ENCODE peak calls at places on chromosomes 2 and 18, in seven cellular contexts. One of them, this sample, is unnamed. For H3K9me2 and H3K79me2, the result is how much of the 10 kb centered on the place peaks cover.

GRCh38 chr2:172647439-172647838 is 88.2 kb upstream of the RAPGEF4 start:
- DNase-seq in PC-9: no peak
- DNase-seq in GM23338: no peak
- DNase-seq in SK-N-SH: no peak
- DNase-seq in OCI-LY7: no peak
- DNase-seq in HCT116: no peak
- DNase-seq in PC-3: peak
- DNase-seq in this sample: peak

GRCh38 chr2:152600698-152601097 is 116.6 kb downstream of the PRPF40A start:
- DNase-seq in PC-9: no peak
- DNase-seq in SK-N-SH: no peak
- DNase-seq in OCI-LY7: no peak
- DNase-seq in GM23338: no peak
- DNase-seq in PC-3: no peak
- DNase-seq in HCT116: no peak
- DNase-seq in this sample: no peak

GRCh38 chr18:9697121-9697520 is 11.0 kb upstream of the RAB31 start:
- DNase-seq in PC-9: no peak
- DNase-seq in SK-N-SH: no peak
- DNase-seq in HCT116: no peak
- DNase-seq in OCI-LY7: no peak
- DNase-seq in GM23338: no peak
- DNase-seq in PC-3: no peak
- DNase-seq in this sample: no peak

GRCh38 chr2:105324732-105325131 is 4.8 kb downstream of the TGFBRAP1 start:
- DNase-seq in SK-N-SH: no peak
- DNase-seq in PC-9: no peak
- DNase-seq in HCT116: no peak
- DNase-seq in GM23338: peak
- DNase-seq in PC-3: no peak
- DNase-seq in OCI-LY7: no peak
- DNase-seq in this sample: peak

GRCh38 chr2:12457831-12458230 is 258.9 kb upstream of the TRIB2 start:
- DNase-seq in SK-N-SH: no peak
- DNase-seq in PC-3: no peak
- DNase-seq in PC-9: no peak
- DNase-seq in OCI-LY7: no peak
- DNase-seq in HCT116: no peak
- DNase-seq in GM23338: no peak
- DNase-seq in this sample: peak

GRCh38 chr2:235170016-235170415 is 218.2 kb downstream of the SH3BP4 start:
- DNase-seq in GM23338: no peak
- DNase-seq in SK-N-SH: no peak
- DNase-seq in OCI-LY7: no peak
- DNase-seq in PC-9: peak
- DNase-seq in PC-3: peak
- DNase-seq in HCT116: no peak
- DNase-seq in this sample: peak

GRCh38 chr2:232280341-232280740 is 98.2 kb upstream of the ALPP start:
- DNase-seq in SK-N-SH: no peak
- DNase-seq in HCT116: no peak
- DNase-seq in OCI-LY7: no peak
- DNase-seq in PC-9: no peak
- DNase-seq in PC-3: no peak
- DNase-seq in GM23338: no peak
- DNase-seq in this sample: no peak

GRCh38 chr2:72796766-72797165 is 29.1 kb downstream of the EXOC6B start:
- DNase-seq in PC-3: no peak
- DNase-seq in OCI-LY7: no peak
- DNase-seq in PC-9: no peak
- DNase-seq in SK-N-SH: no peak
- DNase-seq in GM23338: no peak
- DNase-seq in HCT116: no peak
- DNase-seq in this sample: no peak

GRCh38 chr2:223601932-223602676 is at the start of gene SCG2:
- DNase-seq in GM23338: peak
- DNase-seq in PC-3: peak
- DNase-seq in OCI-LY7: no peak
- DNase-seq in HCT116: peak
- DNase-seq in SK-N-SH: peak
- DNase-seq in PC-9: peak
- DNase-seq in this sample: peak

GRCh38 chr2:127525692-127526141 is 572 bp downstream of the IWS1 start:
- DNase-seq in HCT116: no peak
- DNase-seq in OCI-LY7: peak
- DNase-seq in PC-3: peak
- DNase-seq in SK-N-SH: peak
- DNase-seq in PC-9: peak
- DNase-seq in GM23338: peak
- DNase-seq in this sample: peak

GRCh38 chr2:231204146-231204545 is 5.7 kb downstream of the ARMC9 start:
- DNase-seq in HCT116: no peak
- DNase-seq in PC-9: no peak
- DNase-seq in GM23338: no peak
- DNase-seq in SK-N-SH: no peak
- DNase-seq in PC-3: no peak
- DNase-seq in OCI-LY7: no peak
- DNase-seq in this sample: no peak

GRCh38 chr2:223084873-223085272 is 32.9 kb downstream of the KCNE4 start:
- DNase-seq in SK-N-SH: peak
- DNase-seq in OCI-LY7: no peak
- DNase-seq in PC-3: no peak
- DNase-seq in PC-9: no peak
- DNase-seq in GM23338: peak
- DNase-seq in HCT116: no peak
- DNase-seq in this sample: no peak

GRCh38 chr2:172105715-172106124 is 3.0 kb upstream of the DLX2 start:
- DNase-seq in SK-N-SH: peak
- DNase-seq in PC-9: no peak
- DNase-seq in HCT116: no peak
- DNase-seq in GM23338: peak
- DNase-seq in OCI-LY7: no peak
- DNase-seq in PC-3: no peak
- DNase-seq in this sample: no peak

GRCh38 chr18:79522451-79523220 is 126.9 kb downstream of the NFATC1 start:
- DNase-seq in PC-9: no peak
- DNase-seq in SK-N-SH: no peak
- DNase-seq in HCT116: no peak
- DNase-seq in PC-3: no peak
- DNase-seq in OCI-LY7: peak
- DNase-seq in GM23338: no peak
- DNase-seq in this sample: no peak

GRCh38 chr2:177171418-177171865 is 41.2 kb upstream of the HNRNPA3 start:
- DNase-seq in PC-3: peak
- DNase-seq in PC-9: peak
- DNase-seq in SK-N-SH: no peak
- DNase-seq in HCT116: no peak
- DNase-seq in GM23338: no peak
- DNase-seq in OCI-LY7: no peak
- DNase-seq in this sample: no peak

GRCh38 chr2:204776781-204777559 is 231.7 kb downstream of the PARD3B start:
- DNase-seq in SK-N-SH: no peak
- DNase-seq in GM23338: no peak
- DNase-seq in OCI-LY7: no peak
- DNase-seq in HCT116: no peak
- DNase-seq in PC-3: peak
- DNase-seq in PC-9: no peak
- DNase-seq in this sample: peak

GRCh38 chr2:142973160-142973821 is 95.8 kb downstream of the KYNU start:
- DNase-seq in PC-9: no peak
- DNase-seq in SK-N-SH: no peak
- DNase-seq in GM23338: no peak
- DNase-seq in OCI-LY7: no peak
- DNase-seq in PC-3: no peak
- DNase-seq in HCT116: no peak
- DNase-seq in this sample: peak

GRCh38 chr2:207768168-207768890 is 1.4 kb downstream of the FZD5 start:
- DNase-seq in PC-9: peak
- DNase-seq in SK-N-SH: peak
- DNase-seq in HCT116: no peak
- DNase-seq in GM23338: peak
- DNase-seq in OCI-LY7: no peak
- DNase-seq in PC-3: peak
- DNase-seq in this sample: peak

GRCh38 chr2:13066673-13067072 is 349.9 kb downstream of the TRIB2 start:
- DNase-seq in GM23338: no peak
- DNase-seq in PC-3: no peak
- DNase-seq in PC-9: no peak
- DNase-seq in HCT116: no peak
- DNase-seq in SK-N-SH: no peak
- DNase-seq in OCI-LY7: no peak
- DNase-seq in this sample: no peak

GRCh38 chr2:239929504-239929903 is 95.6 kb downstream of the NDUFA10 start:
- DNase-seq in HCT116: no peak
- DNase-seq in SK-N-SH: no peak
- DNase-seq in OCI-LY7: no peak
- DNase-seq in PC-3: no peak
- DNase-seq in PC-9: no peak
- DNase-seq in GM23338: no peak
- DNase-seq in this sample: no peak

GRCh38 chr2:206424134-206424533 is 19.2 kb upstream of the ADAM23 start:
- DNase-seq in PC-3: peak
- DNase-seq in GM23338: no peak
- DNase-seq in OCI-LY7: no peak
- DNase-seq in PC-9: no peak
- DNase-seq in SK-N-SH: no peak
- DNase-seq in HCT116: no peak
- DNase-seq in this sample: no peak

GRCh38 chr18:64097497-64097896 is 51.4 kb downstream of the LINC00305 start:
- DNase-seq in PC-9: no peak
- DNase-seq in HCT116: no peak
- DNase-seq in OCI-LY7: no peak
- DNase-seq in PC-3: peak
- DNase-seq in GM23338: no peak
- DNase-seq in SK-N-SH: no peak
- DNase-seq in this sample: peak

GRCh38 chr2:51723716-51724115 is 691.8 kb upstream of the NRXN1 start:
- DNase-seq in PC-3: no peak
- DNase-seq in HCT116: no peak
- DNase-seq in SK-N-SH: no peak
- DNase-seq in OCI-LY7: no peak
- DNase-seq in PC-9: no peak
- DNase-seq in GM23338: no peak
- DNase-seq in this sample: no peak

GRCh38 chr2:211836409-211836808 is 702.2 kb downstream of the ERBB4 start:
- DNase-seq in HCT116: no peak
- DNase-seq in OCI-LY7: no peak
- DNase-seq in GM23338: no peak
- DNase-seq in PC-3: peak
- DNase-seq in PC-9: no peak
- DNase-seq in SK-N-SH: no peak
- DNase-seq in this sample: no peak

GRCh38 chr2:25369876-25370275 is 28.2 kb upstream of the DNMT3A start:
- DNase-seq in HCT116: no peak
- DNase-seq in SK-N-SH: no peak
- DNase-seq in PC-9: no peak
- DNase-seq in OCI-LY7: no peak
- DNase-seq in PC-3: no peak
- DNase-seq in GM23338: no peak
- DNase-seq in this sample: no peak

GRCh38 chr2:31401580-31401979 is 13.0 kb downstream of the XDH start:
- DNase-seq in PC-9: peak
- DNase-seq in GM23338: no peak
- DNase-seq in OCI-LY7: no peak
- DNase-seq in PC-3: peak
- DNase-seq in SK-N-SH: no peak
- DNase-seq in HCT116: no peak
- DNase-seq in this sample: peak

DNA sequence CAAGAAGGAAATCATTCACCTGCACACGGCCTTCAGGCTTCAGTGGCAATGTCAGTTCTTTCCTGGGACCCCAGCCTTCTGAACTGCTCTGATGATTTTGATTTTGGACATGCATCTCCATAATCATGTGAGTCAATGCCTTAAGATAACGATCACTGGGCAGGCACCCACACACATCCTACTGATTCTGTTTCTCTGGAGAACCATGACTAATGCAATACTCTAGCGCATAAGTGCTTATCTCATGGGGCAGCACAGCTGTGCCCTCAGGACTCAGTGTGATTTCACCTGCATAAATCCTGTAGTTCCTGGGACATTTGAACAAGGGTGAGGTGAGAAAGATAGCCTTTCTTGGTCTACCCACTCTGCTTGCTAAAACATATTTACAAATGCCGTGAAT is 144.6 kb downstream of the AKAIN1 start:
- DNase-seq in GM23338: no peak
- DNase-seq in PC-9: no peak
- DNase-seq in PC-3: no peak
- DNase-seq in OCI-LY7: no peak
- DNase-seq in SK-N-SH: no peak
- DNase-seq in HCT116: no peak
- DNase-seq in this sample: peak
- H3K9me2 ChIP-seq in GM23338: under half
- H3K9me2 ChIP-seq in PC-9: under half
- H3K9me2 ChIP-seq in PC-3: under half
- H3K9me2 ChIP-seq in OCI-LY7: under half
- H3K9me2 ChIP-seq in SK-N-SH: under half
- H3K9me2 ChIP-seq in HCT116: under half
- H3K9me2 ChIP-seq in this sample: under half

GRCh38 chr18:22523481-22523880 is 105.8 kb upstream of the CTAGE1 start:
- DNase-seq in GM23338: no peak
- DNase-seq in PC-9: no peak
- DNase-seq in OCI-LY7: no peak
- DNase-seq in SK-N-SH: no peak
- DNase-seq in PC-3: no peak
- DNase-seq in HCT116: no peak
- DNase-seq in this sample: no peak
- H3K79me2 ChIP-seq in GM23338: under half
- H3K79me2 ChIP-seq in PC-9: under half
- H3K79me2 ChIP-seq in OCI-LY7: under half
- H3K79me2 ChIP-seq in SK-N-SH: under half
- H3K79me2 ChIP-seq in PC-3: under half
- H3K79me2 ChIP-seq in HCT116: under half
- H3K79me2 ChIP-seq in this sample: under half

GRCh38 chr2:123262856-123263255 is 762.2 kb upstream of the CNTNAP5 start:
- DNase-seq in PC-9: no peak
- DNase-seq in SK-N-SH: no peak
- DNase-seq in GM23338: no peak
- DNase-seq in OCI-LY7: no peak
- DNase-seq in PC-3: no peak
- DNase-seq in HCT116: no peak
- DNase-seq in this sample: no peak

GRCh38 chr2:123258864-123259263 is 766.2 kb upstream of the CNTNAP5 start:
- DNase-seq in PC-9: no peak
- DNase-seq in OCI-LY7: no peak
- DNase-seq in PC-3: no peak
- DNase-seq in GM23338: no peak
- DNase-seq in HCT116: no peak
- DNase-seq in SK-N-SH: no peak
- DNase-seq in this sample: no peak
- H3K9me2 ChIP-seq in PC-9: under half
- H3K9me2 ChIP-seq in OCI-LY7: under half
- H3K9me2 ChIP-seq in PC-3: under half
- H3K9me2 ChIP-seq in GM23338: under half
- H3K9me2 ChIP-seq in HCT116: under half
- H3K9me2 ChIP-seq in SK-N-SH: under half
- H3K9me2 ChIP-seq in this sample: under half

GRCh38 chr2:218482651-218483050 is 63.7 kb downstream of the VIL1 start:
- DNase-seq in PC-9: no peak
- DNase-seq in HCT116: no peak
- DNase-seq in PC-3: no peak
- DNase-seq in SK-N-SH: no peak
- DNase-seq in OCI-LY7: no peak
- DNase-seq in GM23338: no peak
- DNase-seq in this sample: no peak
- H3K79me2 ChIP-seq in PC-9: under half
- H3K79me2 ChIP-seq in HCT116: under half
- H3K79me2 ChIP-seq in PC-3: under half
- H3K79me2 ChIP-seq in SK-N-SH: under half
- H3K79me2 ChIP-seq in OCI-LY7: under half
- H3K79me2 ChIP-seq in GM23338: under half
- H3K79me2 ChIP-seq in this sample: under half